ENCODE peak calls at places on chromosomes 2 and 18, in five cellular contexts. K, L, J, D and M are unnamed samples.

GRCh38 chr18:63567276-63567675 is 19.9 kb upstream of the SERPINB13 start:
- DNase-seq in K (no peak), L (no peak), J (no peak), D (no peak), M (no peak)

GRCh38 chr2:237561221-237561620 is 5.2 kb upstream of the PRLH start:
- DNase-seq in K (no peak), L (no peak), J (no peak), D (no peak), M (no peak)

GRCh38 chr18:73199151-73199550 is 331.4 kb upstream of the NETO1 start:
- DNase-seq in K (no peak), L (no peak), J (peak; percentile 38), D (no peak), M (peak; percentile 11)

GRCh38 chr2:19776941-19777514 is 124.8 kb downstream of the TTC32 start:
- DNase-seq in K (no peak), L (no peak), J (no peak), D (peak; percentile 79), M (no peak)

GRCh38 chr2:176186024-176186423 is 2.4 kb upstream of the HOXD1 start:
- DNase-seq in K (no peak), L (no peak), J (no peak), D (no peak), M (no peak)

GRCh38 chr18:75132931-75133525 is 75.9 kb downstream of the PTGR3 start:
- DNase-seq in K (no peak), L (no peak), J (no peak), D (no peak), M (peak; percentile 59)

GRCh38 chr2:54482725-54483124 is 26.6 kb downstream of the SPTBN1 start:
- DNase-seq in K (peak; percentile 85), L (no peak), J (peak; percentile 96), D (no peak), M (peak; percentile 81)

GRCh38 chr2:138503087-138503442 is 1.5 kb downstream of the SPOPL start:
- DNase-seq in K (no peak), L (no peak), J (no peak), D (no peak), M (peak; percentile 16)

GRCh38 chr2:128506534-128506933 is 187.9 kb upstream of the HS6ST1 start:
- DNase-seq in K (no peak), L (no peak), J (no peak), D (no peak), M (no peak)

GRCh38 chr2:53208815-53209214 is 558.8 kb upstream of the CHAC2 start:
- DNase-seq in K (no peak), L (no peak), J (no peak), D (no peak), M (no peak)

GRCh38 chr2:196453613-196454047 is 185.9 kb upstream of the CCDC150 start:
- DNase-seq in K (peak; percentile 86), L (no peak), J (peak; percentile 71), D (no peak), M (peak; percentile 60)

GRCh38 chr2:67797801-67798535 is 264.8 kb downstream of the C1D start:
- DNase-seq in K (peak; percentile 71), L (no peak), J (peak; percentile 56), D (peak; percentile 41), M (peak; percentile 37)

GRCh38 chr18:51447351-51447896 is 249.9 kb upstream of the MEX3C start:
- DNase-seq in K (peak; percentile 22), L (peak; percentile 24), J (no peak), D (peak; percentile 90), M (peak; percentile 49)

GRCh38 chr2:218833023-218833609 is 1.5 kb upstream of the PRKAG3 start:
- DNase-seq in K (no peak), L (no peak), J (no peak), D (no peak), M (no peak)

GRCh38 chr2:203383038-203383437 is 54.8 kb downstream of the ABI2 start:
- DNase-seq in K (no peak), L (no peak), J (no peak), D (no peak), M (no peak)

GRCh38 chr2:102033750-102034682 is 42.3 kb downstream of the IL1R2 start:
- DNase-seq in K (no peak), L (no peak), J (no peak), D (no peak), M (no peak)
- TF ChIP-seq CTCF in K (no peak), L (no peak), J (no peak), D (no peak), M (no peak)

DNA sequence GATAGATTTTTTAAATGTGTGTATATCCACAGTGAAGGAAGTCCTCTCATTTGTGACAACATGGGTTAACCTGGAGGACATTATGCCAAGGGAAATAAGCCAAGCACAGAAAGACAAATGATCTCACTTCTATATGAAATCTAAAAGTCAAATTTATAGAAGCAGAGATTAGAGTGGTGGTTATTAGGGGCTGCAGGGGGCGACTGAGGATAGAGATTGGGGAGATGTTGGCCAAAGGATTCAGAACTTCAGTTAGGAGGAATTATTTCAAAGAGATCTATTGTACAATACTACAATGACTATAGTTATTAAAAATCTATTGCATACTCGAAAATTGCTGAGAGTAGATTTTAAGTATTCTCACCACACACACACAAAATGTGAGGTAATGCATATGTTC is 252.4 kb upstream of the SLC39A10 start:
- DNase-seq in K (peak; percentile 31), L (no peak), J (no peak), D (no peak), M (no peak)
- TF ChIP-seq CTCF in K (peak; percentile 12), L (no peak), J (no peak), D (no peak), M (no peak)

DNA sequence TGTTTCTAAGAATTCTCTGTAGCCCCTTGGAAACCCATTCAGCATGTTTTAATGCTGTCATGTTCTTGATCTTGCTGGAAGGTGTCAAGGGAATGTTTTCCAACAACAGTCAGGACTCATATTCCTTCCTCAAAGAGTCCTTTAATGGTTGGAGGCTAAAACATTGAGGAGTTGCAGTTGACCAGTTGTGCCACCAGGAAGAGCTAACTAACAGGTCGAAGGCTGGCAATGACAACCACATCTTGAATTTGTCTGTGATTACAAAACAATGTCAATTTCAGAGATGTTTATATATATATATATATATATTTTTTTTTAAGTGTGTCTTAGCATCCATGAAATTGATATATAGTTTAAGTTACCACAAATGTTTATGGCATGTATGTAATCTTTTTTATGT is 151.5 kb downstream of the INO80D start:
- DNase-seq in K (peak; percentile 22), L (no peak), J (peak; percentile 12), D (no peak), M (peak; percentile 17)
- TF ChIP-seq CTCF in K (peak; percentile 19), L (no peak), J (no peak), D (no peak), M (no peak)

GRCh38 chr18:34467059-34467458 is 242.3 kb upstream of the NOL4 start:
- DNase-seq in K (no peak), L (no peak), J (peak; percentile 53), D (no peak), M (peak; percentile 26)
- TF ChIP-seq CTCF in K (no peak), L (no peak), J (no peak), D (no peak), M (no peak)

DNA sequence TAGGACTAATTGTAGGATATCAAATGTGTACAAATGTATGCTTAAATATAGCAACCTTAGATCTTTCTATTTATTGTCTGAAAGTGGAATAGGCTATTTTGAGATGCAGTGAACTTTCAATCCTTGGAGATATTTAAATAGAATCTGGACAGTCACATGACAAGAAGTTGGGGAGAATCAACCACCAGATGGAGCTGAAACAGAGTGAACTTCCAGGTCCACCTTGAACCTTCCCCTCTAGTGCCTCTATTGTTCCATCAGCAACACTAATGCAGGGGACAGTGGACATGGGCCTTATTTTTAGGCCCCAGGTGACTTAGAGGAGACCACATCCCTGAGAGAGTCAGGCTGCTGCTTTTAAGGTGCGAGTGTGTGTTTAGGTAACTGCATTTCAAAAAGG is 37.0 kb upstream of the CRIM1 start:
- DNase-seq in K (peak; percentile 17), L (no peak), J (peak; percentile 20), D (no peak), M (peak; percentile 24)
- TF ChIP-seq CTCF in K (no peak), L (peak; percentile 11), J (peak; percentile 21), D (no peak), M (peak; percentile 6)

GRCh38 chr18:25531207-25531606 is 179.2 kb upstream of the ZNF521 start:
- DNase-seq in K (no peak), L (no peak), J (no peak), D (no peak), M (no peak)

GRCh38 chr18:25535495-25535894 is 183.5 kb upstream of the ZNF521 start:
- DNase-seq in K (no peak), L (no peak), J (no peak), D (no peak), M (no peak)

GRCh38 chr18:25538175-25538922 is 186.4 kb upstream of the ZNF521 start:
- DNase-seq in K (no peak), L (no peak), J (no peak), D (no peak), M (no peak)

DNA sequence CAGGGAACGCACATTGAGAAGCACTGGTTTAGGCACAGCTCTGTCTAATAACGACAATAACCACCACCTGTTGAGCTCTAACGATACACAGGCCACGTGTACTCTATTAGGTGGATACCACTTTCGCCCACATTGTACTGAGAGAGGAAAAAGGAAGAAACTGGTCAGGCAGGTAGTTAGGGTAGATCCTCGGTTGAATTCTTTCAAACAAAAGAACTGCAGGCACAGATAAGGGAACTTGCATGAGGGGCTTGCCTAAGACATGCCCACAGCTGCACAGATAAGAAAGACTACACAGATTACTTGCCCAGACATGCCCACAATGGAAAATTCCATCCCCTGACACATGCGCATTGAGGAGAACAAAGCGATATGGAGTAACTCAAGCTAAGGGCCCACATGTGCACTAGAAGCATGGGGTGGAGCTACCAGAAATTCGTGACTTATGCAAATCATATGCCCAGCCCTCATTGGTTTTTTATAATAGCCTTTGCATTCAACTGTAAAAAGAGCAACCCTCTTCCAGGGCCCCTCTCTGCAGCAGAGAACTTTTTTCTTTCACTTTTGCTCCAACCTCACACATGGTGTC is 181.2 kb upstream of the ZNF521 start:
- DNase-seq in K (no peak), L (no peak), J (no peak), D (no peak), M (no peak)
- TF ChIP-seq CTCF in K (no peak), L (no peak), J (no peak), D (no peak), M (no peak)

GRCh38 chr2:181570833-181571661 is 85.9 kb downstream of the CERKL start:
- DNase-seq in K (peak; percentile 21), L (no peak), J (peak; percentile 32), D (no peak), M (peak; percentile 3)
- TF ChIP-seq CTCF in K (peak; percentile 38), L (no peak), J (peak; percentile 46), D (no peak), M (peak; percentile 36)

DNA sequence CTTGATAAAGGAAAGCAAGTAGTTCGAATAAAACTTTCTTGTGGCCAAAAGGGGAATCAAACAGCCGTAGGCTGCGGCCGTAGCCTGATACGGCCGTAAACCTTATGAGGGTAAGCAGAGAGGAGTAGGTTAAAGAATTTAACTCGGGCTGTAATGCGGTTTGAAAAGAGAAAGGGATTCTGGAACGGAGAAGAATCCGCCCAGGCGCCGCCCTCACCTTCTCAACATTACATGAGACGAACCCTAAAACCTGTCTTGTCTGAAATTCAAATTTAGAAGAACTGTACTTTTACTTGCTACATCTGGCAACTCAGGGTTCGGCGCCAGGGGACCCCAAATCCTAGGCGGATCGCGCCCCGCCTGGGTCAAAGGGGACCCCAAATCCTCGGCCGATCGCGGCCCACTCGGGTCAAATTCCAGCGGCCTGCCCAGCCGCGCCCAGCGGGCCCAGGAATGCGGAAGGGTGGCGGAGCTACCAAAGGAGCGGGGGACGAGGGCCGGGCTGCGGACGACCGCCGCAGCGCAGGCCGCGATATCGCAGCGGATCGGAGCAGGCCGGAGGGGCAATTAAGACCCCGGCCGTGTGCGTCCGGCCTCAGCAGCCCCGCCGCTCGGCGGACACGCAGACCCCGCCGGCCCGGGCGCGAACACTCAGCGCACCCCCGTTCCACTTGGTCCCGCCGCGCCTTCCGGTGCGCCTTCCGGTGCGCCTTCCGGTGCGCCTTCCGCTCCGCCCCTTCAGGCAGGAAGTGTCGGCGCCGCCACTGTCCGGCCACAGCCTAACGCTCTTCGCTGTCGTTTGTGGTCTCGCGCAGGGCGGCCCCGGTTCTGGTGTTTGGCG is at the start of gene MYL12B:
- DNase-seq in K (peak; percentile 77), L (peak; percentile 82), J (peak; percentile 55), D (peak; percentile 80), M (peak; percentile 78)
- TF ChIP-seq CTCF in K (no peak), L (peak; percentile 27), J (no peak), D (no peak), M (no peak)